ENCODE peak calls at places on chromosomes 5 and 9, in four cellular contexts. U is adrenal gland, J is neural progenitor cell, X is A673. C is an unnamed sample.

GRCh38 chr5:153350192-153350883 is 140.1 kb upstream of the GRIA1 start:
- DNase-seq in U (no peak), J (peak; percentile 73), X (no peak), C (no peak)

GRCh38 chr5:132655821-132656773 is 1.9 kb upstream of the IL13 start:
- DNase-seq in U (no peak), J (peak; percentile 63), X (peak; percentile 32), C (no peak)

GRCh38 chr5:80192507-80193241 is 63.2 kb downstream of the SERINC5 start:
- DNase-seq in U (peak; percentile 77), J (peak; percentile 39), X (no peak), C (no peak)

GRCh38 chr9:75462866-75463265 is 374.6 kb downstream of the OSTF1 start:
- DNase-seq in U (no peak), J (no peak), X (no peak), C (no peak)

GRCh38 chr9:96667363-96667728 is 12.2 kb upstream of the PRXL2C start:
- DNase-seq in U (no peak), J (peak; percentile 14), X (no peak), C (no peak)

GRCh38 chr5:68114641-68115040 is 100.9 kb upstream of the PIK3R1 start:
- DNase-seq in U (no peak), J (no peak), X (no peak), C (peak; percentile 55)

GRCh38 chr9:114035845-114036785 is 42.0 kb downstream of the AMBP start:
- DNase-seq in U (no peak), J (no peak), X (no peak), C (no peak)

GRCh38 chr5:160697281-160697680 is 154.7 kb downstream of the ATP10B start:
- DNase-seq in U (no peak), J (no peak), X (no peak), C (no peak)

GRCh38 chr5:68264024-68264956 is 48.7 kb downstream of the PIK3R1 start:
- DNase-seq in U (peak; percentile 42), J (no peak), X (no peak), C (peak; percentile 39)

GRCh38 chr9:131382850-131383729 is 10.8 kb upstream of the PRRC2B start:
- DNase-seq in U (peak; percentile 78), J (peak; percentile 93), X (peak; percentile 67), C (peak; percentile 88)

GRCh38 chr5:124702442-124703024 is 43.9 kb downstream of the ZNF608 start:
- DNase-seq in U (no peak), J (no peak), X (peak; percentile 7), C (no peak)

GRCh38 chr5:122310886-122311285 is 1.2 kb upstream of the SNCAIP start:
- DNase-seq in U (no peak), J (no peak), X (no peak), C (no peak)

GRCh38 chr5:126971455-126972019 is 58.8 kb downstream of the MARCHF3 start:
- DNase-seq in U (no peak), J (no peak), X (peak; percentile 21), C (no peak)

GRCh38 chr9:90964101-90965020 is 162.7 kb downstream of the SYK start:
- DNase-seq in U (no peak), J (no peak), X (no peak), C (no peak)

GRCh38 chr5:56264417-56265025 is 31.4 kb upstream of the ANKRD55 start:
- DNase-seq in U (peak; percentile 35), J (peak; percentile 77), X (peak; percentile 70), C (no peak)

GRCh38 chr9:19922476-19923118 is 133.8 kb upstream of the SLC24A2 start:
- DNase-seq in U (peak; percentile 79), J (peak; percentile 87), X (peak; percentile 70), C (peak; percentile 56)

GRCh38 chr5:151427258-151427657 is 20.1 kb upstream of the SLC36A1 start:
- DNase-seq in U (no peak), J (no peak), X (no peak), C (no peak)

GRCh38 chr5:76787237-76787636 is 31.6 kb upstream of the F2RL1 start:
- DNase-seq in U (peak; percentile 42), J (no peak), X (no peak), C (peak; percentile 98)

GRCh38 chr9:128979111-128979510 is 31.6 kb downstream of the NUP188 start:
- DNase-seq in U (no peak), J (no peak), X (no peak), C (no peak)

GRCh38 chr5:148740966-148741742 is 85.3 kb upstream of the ADRB2 start:
- DNase-seq in U (no peak), J (peak; percentile 29), X (peak; percentile 48), C (peak; percentile 68)

GRCh38 chr5:43602456-43602817 is 543 bp upstream of the NNT start:
- DNase-seq in U (peak; percentile 27), J (peak; percentile 56), X (peak; percentile 72), C (no peak)
- H3K4me3 ChIP-seq in U (peak overlapping the region; percentile 56), J (peak overlapping the region; percentile 60), X (peak overlapping the region; percentile 57), C (peak overlapping the region; percentile 59)

DNA sequence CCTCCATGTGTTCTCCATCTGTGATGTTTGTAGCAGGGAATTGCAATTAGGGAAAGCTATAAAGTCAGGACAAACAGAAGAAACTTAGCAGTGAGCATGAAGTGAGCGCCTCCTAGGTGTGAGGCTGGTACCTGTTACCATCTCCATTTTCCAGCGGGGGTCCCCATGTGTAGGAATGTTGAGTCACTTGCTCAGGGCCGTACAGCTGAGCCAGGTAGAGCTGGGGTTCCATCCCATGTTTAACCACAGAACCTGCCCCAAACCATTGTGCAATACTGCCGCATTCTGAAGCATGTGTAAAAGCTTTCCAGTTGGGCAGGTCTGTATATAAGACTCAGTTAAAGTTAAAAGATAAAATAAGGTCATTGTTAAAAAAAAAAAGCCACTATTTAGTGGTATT is 62.7 kb downstream of the NDFIP1 start:
- DNase-seq in U (no peak), J (no peak), X (no peak), C (no peak)
- TF ChIP-seq CTCF in U (no peak), J (no peak), X (peak; percentile 23), C (peak; percentile 5)

GRCh38 chr9:22040760-22041159 is 31.7 kb upstream of the CDKN2B start:
- DNase-seq in U (no peak), J (no peak), X (no peak), C (no peak)
- H3K4me3 ChIP-seq in U (no peak overlapping the region), J (no peak overlapping the region), X (no peak overlapping the region), C (no peak overlapping the region)

GRCh38 chr9:12719431-12719830 is 26.2 kb downstream of the TYRP1 start:
- DNase-seq in U (no peak), J (peak; percentile 18), X (peak; percentile 51), C (no peak)
- TF ChIP-seq CTCF in U (peak; percentile 23), J (peak; percentile 76), X (peak; percentile 70), C (peak; percentile 38)

GRCh38 chr5:78509884-78510769 is 138.4 kb downstream of the LHFPL2 start:
- DNase-seq in U (peak; percentile 75), J (peak; percentile 70), X (no peak), C (no peak)
- H3K4me3 ChIP-seq in U (no peak overlapping the region), J (peak overlapping the region; percentile 35), X (no peak overlapping the region), C (peak overlapping the region; percentile 16)

GRCh38 chr5:180323929-180324632 is 29.1 kb downstream of the GFPT2 start:
- DNase-seq in U (peak; percentile 38), J (no peak), X (no peak), C (no peak)
- TF ChIP-seq CTCF in U (no peak), J (no peak), X (no peak), C (no peak)

GRCh38 chr9:137167752-137168574 is 1.9 kb downstream of the LRRC26 start:
- DNase-seq in U (no peak), J (peak; percentile 73), X (no peak), C (no peak)
- H3K4me3 ChIP-seq in U (no peak overlapping the region), J (peak overlapping the region; percentile 52), X (no peak overlapping the region), C (no peak overlapping the region)

GRCh38 chr5:95847261-95847592 is 24.7 kb upstream of the GLRX start:
- DNase-seq in U (no peak), J (no peak), X (no peak), C (no peak)
- TF ChIP-seq CTCF in U (no peak), J (no peak), X (no peak), C (no peak)

DNA sequence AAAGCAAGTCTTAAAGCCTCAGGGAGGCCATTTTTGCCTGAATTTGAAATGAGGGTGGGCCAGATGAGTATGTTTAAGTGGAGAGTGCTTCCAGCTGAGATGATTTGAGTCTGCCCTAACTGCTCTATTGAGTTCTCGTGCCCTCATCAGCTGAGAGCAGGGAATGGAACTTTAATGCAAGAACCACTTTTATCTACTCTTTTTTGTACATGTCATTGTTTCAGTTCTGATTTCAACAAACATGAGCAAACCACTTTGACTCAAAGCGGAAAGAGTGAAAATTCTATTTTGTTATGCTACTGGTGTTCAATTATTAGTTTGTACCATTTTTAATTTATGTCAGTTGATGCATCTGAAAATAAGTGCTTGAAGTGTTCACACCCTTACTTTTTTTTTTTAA is 35.8 kb downstream of the DCAF10 start:
- DNase-seq in U (no peak), J (peak; percentile 2), X (no peak), C (no peak)
- H3K4me3 ChIP-seq in U (no peak overlapping the region), J (no peak overlapping the region), X (no peak overlapping the region), C (no peak overlapping the region)